ENCODE peak calls at places on chromosomes 2 and 18, in seven cellular contexts. One of them, this sample, is unnamed.

GRCh38 chr2:230735884-230736283 is 23.2 kb downstream of the CAB39 start:
- DNase-seq in T-cell: no peak
- DNase-seq in stimulated activated CD4-positive, alpha-beta T cell treated with anti-CD3 and anti-CD28 coated beads, Interleukin-1b, Interleukin-23, amount 100 ng/mL, for 24 hours: no peak
- DNase-seq in GM19239: no peak
- DNase-seq in endothelial cell of umbilical vein: no peak
- DNase-seq in EH: no peak
- DNase-seq in CD4-positive, CD25-positive, alpha-beta regulatory T cell: no peak
- DNase-seq in this sample: no peak

GRCh38 chr2:223855426-223855825 is 18.0 kb upstream of the AP1S3 start:
- DNase-seq in EH: peak
- DNase-seq in GM19239: no peak
- DNase-seq in endothelial cell of umbilical vein: no peak
- DNase-seq in CD4-positive, CD25-positive, alpha-beta regulatory T cell: no peak
- DNase-seq in stimulated activated CD4-positive, alpha-beta T cell treated with anti-CD3 and anti-CD28 coated beads, Interleukin-1b, Interleukin-23, amount 100 ng/mL, for 24 hours: no peak
- DNase-seq in T-cell: no peak
- DNase-seq in this sample: peak

GRCh38 chr2:109614715-109615636 is 812 bp downstream of the SOWAHC start:
- DNase-seq in endothelial cell of umbilical vein: peak
- DNase-seq in EH: peak
- DNase-seq in CD4-positive, CD25-positive, alpha-beta regulatory T cell: no peak
- DNase-seq in T-cell: no peak
- DNase-seq in stimulated activated CD4-positive, alpha-beta T cell treated with anti-CD3 and anti-CD28 coated beads, Interleukin-1b, Interleukin-23, amount 100 ng/mL, for 24 hours: no peak
- DNase-seq in GM19239: no peak
- DNase-seq in this sample: no peak

GRCh38 chr2:190537765-190538164 is 3.2 kb upstream of the NEMP2 start:
- DNase-seq in endothelial cell of umbilical vein: no peak
- DNase-seq in stimulated activated CD4-positive, alpha-beta T cell treated with anti-CD3 and anti-CD28 coated beads, Interleukin-1b, Interleukin-23, amount 100 ng/mL, for 24 hours: no peak
- DNase-seq in CD4-positive, CD25-positive, alpha-beta regulatory T cell: peak
- DNase-seq in T-cell: no peak
- DNase-seq in GM19239: no peak
- DNase-seq in EH: peak
- DNase-seq in this sample: peak

GRCh38 chr2:221380049-221380448 is 192.1 kb downstream of the EPHA4 start:
- DNase-seq in T-cell: no peak
- DNase-seq in EH: no peak
- DNase-seq in stimulated activated CD4-positive, alpha-beta T cell treated with anti-CD3 and anti-CD28 coated beads, Interleukin-1b, Interleukin-23, amount 100 ng/mL, for 24 hours: no peak
- DNase-seq in endothelial cell of umbilical vein: no peak
- DNase-seq in GM19239: no peak
- DNase-seq in CD4-positive, CD25-positive, alpha-beta regulatory T cell: no peak
- DNase-seq in this sample: no peak

GRCh38 chr2:94956797-94957391 is 68.6 kb upstream of the MAL start:
- DNase-seq in T-cell: peak
- DNase-seq in EH: peak
- DNase-seq in stimulated activated CD4-positive, alpha-beta T cell treated with anti-CD3 and anti-CD28 coated beads, Interleukin-1b, Interleukin-23, amount 100 ng/mL, for 24 hours: peak
- DNase-seq in GM19239: peak
- DNase-seq in CD4-positive, CD25-positive, alpha-beta regulatory T cell: peak
- DNase-seq in endothelial cell of umbilical vein: peak
- DNase-seq in this sample: peak

GRCh38 chr18:31499157-31499524 is 1.2 kb downstream of the DSG2 start:
- DNase-seq in EH: no peak
- DNase-seq in endothelial cell of umbilical vein: no peak
- DNase-seq in stimulated activated CD4-positive, alpha-beta T cell treated with anti-CD3 and anti-CD28 coated beads, Interleukin-1b, Interleukin-23, amount 100 ng/mL, for 24 hours: no peak
- DNase-seq in GM19239: no peak
- DNase-seq in T-cell: no peak
- DNase-seq in CD4-positive, CD25-positive, alpha-beta regulatory T cell: no peak
- DNase-seq in this sample: no peak

GRCh38 chr18:74222710-74223497 is 68.9 kb downstream of the CYB5A start:
- DNase-seq in EH: no peak
- DNase-seq in CD4-positive, CD25-positive, alpha-beta regulatory T cell: no peak
- DNase-seq in stimulated activated CD4-positive, alpha-beta T cell treated with anti-CD3 and anti-CD28 coated beads, Interleukin-1b, Interleukin-23, amount 100 ng/mL, for 24 hours: no peak
- DNase-seq in T-cell: no peak
- DNase-seq in GM19239: no peak
- DNase-seq in endothelial cell of umbilical vein: no peak
- DNase-seq in this sample: no peak

GRCh38 chr2:160650196-160651108 is 156.8 kb upstream of the RBMS1 start:
- DNase-seq in stimulated activated CD4-positive, alpha-beta T cell treated with anti-CD3 and anti-CD28 coated beads, Interleukin-1b, Interleukin-23, amount 100 ng/mL, for 24 hours: no peak
- DNase-seq in EH: no peak
- DNase-seq in GM19239: no peak
- DNase-seq in endothelial cell of umbilical vein: peak
- DNase-seq in T-cell: no peak
- DNase-seq in CD4-positive, CD25-positive, alpha-beta regulatory T cell: no peak
- DNase-seq in this sample: no peak

GRCh38 chr2:29837925-29838324 is 83.5 kb downstream of the ALK start:
- DNase-seq in T-cell: no peak
- DNase-seq in stimulated activated CD4-positive, alpha-beta T cell treated with anti-CD3 and anti-CD28 coated beads, Interleukin-1b, Interleukin-23, amount 100 ng/mL, for 24 hours: no peak
- DNase-seq in EH: no peak
- DNase-seq in GM19239: no peak
- DNase-seq in CD4-positive, CD25-positive, alpha-beta regulatory T cell: no peak
- DNase-seq in endothelial cell of umbilical vein: no peak
- DNase-seq in this sample: no peak

GRCh38 chr2:196849895-196850294 is 40.7 kb upstream of the C2orf66 start:
- DNase-seq in EH: peak
- DNase-seq in endothelial cell of umbilical vein: peak
- DNase-seq in GM19239: no peak
- DNase-seq in CD4-positive, CD25-positive, alpha-beta regulatory T cell: no peak
- DNase-seq in stimulated activated CD4-positive, alpha-beta T cell treated with anti-CD3 and anti-CD28 coated beads, Interleukin-1b, Interleukin-23, amount 100 ng/mL, for 24 hours: no peak
- DNase-seq in T-cell: no peak
- DNase-seq in this sample: peak

GRCh38 chr2:15391771-15392170 is 169.4 kb downstream of the NBAS start:
- DNase-seq in T-cell: no peak
- DNase-seq in CD4-positive, CD25-positive, alpha-beta regulatory T cell: no peak
- DNase-seq in stimulated activated CD4-positive, alpha-beta T cell treated with anti-CD3 and anti-CD28 coated beads, Interleukin-1b, Interleukin-23, amount 100 ng/mL, for 24 hours: no peak
- DNase-seq in endothelial cell of umbilical vein: no peak
- DNase-seq in EH: no peak
- DNase-seq in GM19239: no peak
- DNase-seq in this sample: no peak